ENCODE peak calls at places on chromosome 4, in five cellular contexts. Y is endothelial cell of umbilical vein, E is heart left ventricle, P is cardiac muscle cell, H is upper lobe of right lung. A is an unnamed sample.

GRCh38 chr4:123340381-123340701 is 56.3 kb upstream of the SPRY1 start:
- DNase-seq in Y (peak), E (no peak), P (no peak), H (no peak), A (peak)

GRCh38 chr4:41477200-41477910 is 60.6 kb upstream of the LIMCH1 start:
- DNase-seq in Y (no peak), E (no peak), P (no peak), H (no peak), A (no peak)

GRCh38 chr4:48976007-48976406 is 10.1 kb upstream of the CWH43 start:
- DNase-seq in Y (no peak), E (no peak), P (no peak), H (no peak), A (no peak)

GRCh38 chr4:165006457-165006856 is 25.3 kb upstream of the TRIM60 start:
- DNase-seq in Y (no peak), E (no peak), P (no peak), H (no peak), A (no peak)

GRCh38 chr4:7210818-7211217 is 18.5 kb downstream of the SORCS2 start:
- DNase-seq in Y (no peak), E (no peak), P (no peak), H (no peak), A (peak)

GRCh38 chr4:169931996-169932395 is 94.2 kb downstream of the MFAP3L start:
- DNase-seq in Y (no peak), E (no peak), P (no peak), H (no peak), A (no peak)

GRCh38 chr4:141275834-141276233 is 55.1 kb downstream of the ZNF330 start:
- DNase-seq in Y (peak), E (no peak), P (no peak), H (no peak), A (peak)

GRCh38 chr4:120994521-120994920 is 72.0 kb upstream of the PRDM5 start:
- DNase-seq in Y (no peak), E (no peak), P (no peak), H (no peak), A (no peak)

GRCh38 chr4:55561884-55562283 is 15.2 kb upstream of the CLOCK start:
- DNase-seq in Y (no peak), E (no peak), P (no peak), H (no peak), A (no peak)

GRCh38 chr4:27009539-27009938 is 148.9 kb downstream of the STIM2 start:
- DNase-seq in Y (peak), E (no peak), P (peak), H (no peak), A (no peak)

GRCh38 chr4:38313175-38313574 is 350.8 kb upstream of the KLF3 start:
- DNase-seq in Y (no peak), E (no peak), P (no peak), H (no peak), A (no peak)

GRCh38 chr4:76984127-76984526 is 34.6 kb downstream of the SEPTIN11 start:
- DNase-seq in Y (peak), E (no peak), P (no peak), H (no peak), A (no peak)

GRCh38 chr4:55359397-55359916 is 13.4 kb downstream of the SRD5A3 start:
- DNase-seq in Y (no peak), E (peak), P (no peak), H (no peak), A (no peak)

GRCh38 chr4:140423106-140423505 is 4.3 kb downstream of the CLGN start:
- DNase-seq in Y (no peak), E (no peak), P (no peak), H (no peak), A (no peak)

GRCh38 chr4:70313736-70314135 is 21.0 kb upstream of the CABS1 start:
- DNase-seq in Y (no peak), E (no peak), P (no peak), H (no peak), A (no peak)

GRCh38 chr4:115944146-115944905 is 830.9 kb upstream of the NDST4 start:
- DNase-seq in Y (no peak), E (no peak), P (no peak), H (no peak), A (no peak)

GRCh38 chr4:130249002-130249401 is 1153.0 kb downstream of the C4orf33 start:
- DNase-seq in Y (no peak), E (no peak), P (no peak), H (no peak), A (no peak)

GRCh38 chr4:176790398-176790797 is 2.3 kb downstream of the VEGFC start:
- DNase-seq in Y (no peak), E (no peak), P (no peak), H (no peak), A (no peak)

GRCh38 chr4:122229857-122230256 is 77.7 kb downstream of the BLTP1 start:
- DNase-seq in Y (no peak), E (no peak), P (no peak), H (no peak), A (no peak)

GRCh38 chr4:90127223-90127705 is at the start of gene CCSER1:
- DNase-seq in Y (peak), E (peak), P (peak), H (peak), A (no peak)

DNA sequence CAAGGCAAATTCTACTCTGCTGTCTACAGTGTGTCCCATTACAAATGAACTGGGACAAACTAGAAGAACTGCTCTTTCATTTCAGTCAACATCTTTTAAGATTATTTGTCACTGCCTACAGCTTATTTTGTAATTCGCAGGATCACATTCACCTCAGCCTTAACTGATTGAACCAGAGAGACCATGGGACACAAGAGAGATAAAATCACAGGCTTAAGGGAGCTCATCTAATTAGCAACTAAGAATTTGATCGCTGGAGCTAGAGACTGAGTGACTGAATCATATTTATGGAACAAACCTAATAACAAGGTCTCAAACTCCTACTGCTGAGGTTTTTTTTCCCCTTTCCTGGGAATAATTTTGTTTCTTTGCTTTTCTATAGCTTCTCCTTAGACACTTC is 898.2 kb downstream of the PCDH18 start:
- DNase-seq in Y (no peak), E (no peak), P (no peak), H (no peak), A (no peak)
- TF ChIP-seq CTCF in Y (no peak), E (no peak), P (no peak), H (no peak), A (no peak)

DNA sequence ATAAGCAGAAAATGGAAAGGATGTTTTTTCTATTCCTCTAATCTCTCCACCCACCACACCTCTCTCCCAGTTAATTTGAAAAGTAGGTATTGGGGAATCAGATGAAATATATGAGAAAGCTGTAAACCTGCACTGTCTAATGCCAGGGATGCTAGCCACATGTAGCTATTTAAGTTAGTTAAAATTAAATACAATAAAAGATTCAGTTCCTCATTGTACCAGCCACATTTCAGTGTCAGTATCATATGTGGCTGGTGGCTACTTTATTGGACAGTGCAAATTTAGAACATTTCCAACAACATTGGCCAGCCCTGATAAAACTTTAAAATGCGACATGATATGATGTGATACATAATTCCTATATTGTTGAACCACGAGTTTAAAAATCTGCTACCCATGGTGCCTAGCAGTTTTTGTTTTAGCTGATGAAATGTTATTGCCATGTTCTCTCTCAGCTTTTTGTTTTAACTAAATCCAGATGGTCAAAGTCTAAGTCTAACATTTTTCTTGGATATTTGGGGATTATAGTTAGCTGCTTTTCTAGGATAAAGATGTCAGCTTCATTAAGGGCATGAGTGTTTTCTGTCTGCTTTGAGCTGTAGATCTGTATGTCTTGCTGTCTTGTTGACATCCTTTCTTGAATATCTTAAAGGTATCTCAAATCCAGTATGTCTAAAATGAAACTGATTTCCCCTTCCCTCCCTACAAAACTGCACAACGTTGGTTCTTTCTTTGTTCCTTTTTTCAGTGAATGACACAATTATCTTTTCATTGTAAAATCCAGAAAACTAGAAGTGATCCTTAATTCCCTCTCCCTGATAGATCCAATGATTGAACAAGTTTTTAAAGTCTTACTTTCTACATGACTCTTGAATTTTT is 6.1 kb downstream of the ARFIP1 start:
- DNase-seq in Y (no peak), E (no peak), P (no peak), H (no peak), A (no peak)
- H3K4me3 ChIP-seq in Y (no peak), E (no peak), P (no peak), H (no peak), A (no peak)

DNA sequence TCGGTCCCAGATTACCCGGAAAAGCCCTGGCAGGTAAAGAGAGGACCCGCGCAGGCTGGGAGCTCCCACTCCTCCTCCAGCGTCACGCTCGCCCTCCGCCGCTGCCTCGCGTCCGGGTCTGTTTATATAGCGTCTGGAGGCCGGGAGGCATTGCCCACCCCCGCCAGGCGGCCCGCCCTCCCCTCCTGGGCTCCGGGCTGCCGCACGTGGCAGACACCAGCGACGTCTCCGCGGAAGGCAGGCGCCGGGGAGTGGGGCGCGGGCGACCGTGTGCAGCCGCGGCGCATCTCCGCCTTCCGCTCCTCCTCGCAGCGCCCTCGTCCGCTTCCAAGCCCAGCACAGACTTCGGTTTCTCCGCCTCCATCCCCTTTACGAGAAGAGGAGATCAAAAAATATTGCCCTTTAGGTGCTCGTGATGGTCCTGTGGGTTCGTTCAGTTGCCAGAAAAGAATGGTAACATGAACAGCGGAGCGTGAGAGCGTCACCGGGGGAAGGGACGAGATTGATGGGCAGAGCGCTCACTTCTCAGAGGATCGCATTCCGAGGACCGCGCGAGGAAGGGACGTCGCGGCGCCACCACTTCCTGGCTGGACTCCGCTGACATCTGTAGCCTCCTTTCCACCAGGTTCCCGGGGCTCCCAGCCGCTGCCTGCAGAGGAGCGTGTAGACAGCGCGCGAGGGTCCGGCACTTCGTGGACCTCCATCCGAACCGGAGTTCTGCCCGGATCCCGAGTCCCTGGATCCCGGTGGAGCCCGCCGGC is at the start of gene GALNTL6:
- DNase-seq in Y (no peak), E (peak), P (peak), H (no peak), A (no peak)
- TF ChIP-seq CTCF in Y (no peak), E (no peak), P (no peak), H (no peak), A (no peak)

DNA sequence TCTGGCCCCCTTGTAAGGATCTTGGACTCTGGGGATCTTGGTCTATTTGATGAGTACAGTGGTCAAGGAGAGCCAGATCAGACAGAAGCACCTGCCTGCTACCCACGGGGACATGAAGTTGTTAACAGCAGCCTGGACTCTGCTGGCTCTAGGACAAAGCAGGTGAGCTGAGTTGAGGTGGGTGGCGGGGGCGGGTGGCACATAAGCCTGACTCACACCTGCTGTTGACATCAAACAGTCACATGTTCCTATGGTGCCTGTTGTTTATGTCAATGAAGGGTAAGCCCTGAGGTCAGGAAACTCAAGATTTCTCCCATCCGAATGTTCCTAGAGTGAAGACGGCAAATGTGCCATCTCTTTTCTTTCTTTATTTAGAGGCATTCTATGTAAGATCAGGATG is 50.1 kb upstream of the CLNK start:
- DNase-seq in Y (no peak), E (no peak), P (no peak), H (no peak), A (no peak)
- H3K4me3 ChIP-seq in Y (no peak), E (no peak), P (no peak), H (no peak), A (no peak)

GRCh38 chr4:148239406-148239805 is 202.8 kb downstream of the NR3C2 start:
- DNase-seq in Y (no peak), E (peak), P (peak), H (no peak), A (no peak)

GRCh38 chr4:148248824-148249223 is 193.4 kb downstream of the NR3C2 start:
- DNase-seq in Y (no peak), E (no peak), P (no peak), H (no peak), A (no peak)

GRCh38 chr4:148240241-148240640 is 202.0 kb downstream of the NR3C2 start:
- DNase-seq in Y (no peak), E (no peak), P (no peak), H (no peak), A (no peak)

GRCh38 chr4:148245015-148245414 is 197.2 kb downstream of the NR3C2 start:
- DNase-seq in Y (no peak), E (no peak), P (no peak), H (no peak), A (no peak)

GRCh38 chr4:148243837-148244236 is 198.4 kb downstream of the NR3C2 start:
- DNase-seq in Y (no peak), E (no peak), P (no peak), H (no peak), A (no peak)
- TF ChIP-seq CTCF in Y (no peak), E (no peak), P (no peak), H (no peak), A (no peak)

GRCh38 chr4:152824561-152824960 is 44.8 kb downstream of the ARFIP1 start:
- DNase-seq in Y (no peak), E (no peak), P (no peak), H (no peak), A (no peak)

GRCh38 chr4:152820073-152820472 is 40.3 kb downstream of the ARFIP1 start:
- DNase-seq in Y (no peak), E (no peak), P (no peak), H (no peak), A (no peak)

GRCh38 chr4:152825336-152825735 is 45.6 kb downstream of the ARFIP1 start:
- DNase-seq in Y (no peak), E (no peak), P (no peak), H (no peak), A (no peak)

GRCh38 chr4:152819026-152819645 is 39.4 kb downstream of the ARFIP1 start:
- DNase-seq in Y (no peak), E (peak), P (no peak), H (no peak), A (no peak)

GRCh38 chr4:152822323-152822722 is 42.6 kb downstream of the ARFIP1 start:
- DNase-seq in Y (no peak), E (no peak), P (no peak), H (no peak), A (no peak)
- H3K4me3 ChIP-seq in Y (no peak), E (no peak), P (no peak), H (no peak), A (no peak)

DNA sequence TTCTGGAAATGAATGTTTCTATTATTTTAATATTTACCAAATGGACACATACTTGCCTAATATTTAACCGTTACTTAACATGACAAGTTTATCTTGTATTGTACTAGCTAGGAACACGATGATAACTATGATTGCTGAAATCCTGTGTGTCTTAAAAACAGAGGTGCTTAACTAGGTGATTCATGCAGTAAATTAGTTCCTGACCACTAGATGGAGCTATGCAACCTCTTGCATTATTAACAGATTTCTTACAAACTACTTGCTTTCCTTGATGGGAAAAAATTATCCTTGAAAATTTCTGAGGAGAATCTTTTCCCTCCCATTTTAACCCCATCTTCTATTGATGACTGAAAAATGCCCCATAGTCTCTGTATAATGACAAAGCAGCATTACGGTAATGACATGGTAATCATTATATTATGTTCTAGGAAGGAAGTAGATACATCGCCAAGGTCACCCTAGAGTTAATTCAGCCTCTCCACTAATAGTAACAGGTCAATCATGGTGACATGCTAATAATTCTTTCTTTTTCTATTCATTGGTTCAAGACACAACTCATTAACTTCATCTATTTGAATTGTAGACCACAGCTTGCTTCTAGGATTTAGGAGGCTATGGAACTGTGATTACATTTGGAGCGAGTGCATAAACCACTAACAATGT is 844.2 kb downstream of the RAPGEF2 start:
- DNase-seq in Y (peak), E (no peak), P (peak), H (no peak), A (peak)
- TF ChIP-seq CTCF in Y (peak), E (peak), P (peak), H (peak), A (peak)

GRCh38 chr4:8441499-8442091 is 1.0 kb downstream of the TRMT44 start:
- DNase-seq in Y (no peak), E (no peak), P (no peak), H (no peak), A (no peak)

GRCh38 chr4:8439168-8439567 is 1.4 kb downstream of the ACOX3 start:
- DNase-seq in Y (peak), E (no peak), P (no peak), H (no peak), A (no peak)

GRCh38 chr4:8440491-8441311 is at the start of the genes ACOX3 and TRMT44:
- DNase-seq in Y (peak), E (peak), P (peak), H (peak), A (peak)

GRCh38 chr4:8439914-8440490 is 521 bp downstream of the ACOX3 start:
- DNase-seq in Y (no peak), E (no peak), P (no peak), H (no peak), A (no peak)

GRCh38 chr4:8438743-8439142 is 1.8 kb downstream of the ACOX3 start:
- DNase-seq in Y (peak), E (no peak), P (no peak), H (peak), A (no peak)
- H3K4me3 ChIP-seq in Y (peak), E (no peak), P (no peak), H (peak), A (no peak)

DNA sequence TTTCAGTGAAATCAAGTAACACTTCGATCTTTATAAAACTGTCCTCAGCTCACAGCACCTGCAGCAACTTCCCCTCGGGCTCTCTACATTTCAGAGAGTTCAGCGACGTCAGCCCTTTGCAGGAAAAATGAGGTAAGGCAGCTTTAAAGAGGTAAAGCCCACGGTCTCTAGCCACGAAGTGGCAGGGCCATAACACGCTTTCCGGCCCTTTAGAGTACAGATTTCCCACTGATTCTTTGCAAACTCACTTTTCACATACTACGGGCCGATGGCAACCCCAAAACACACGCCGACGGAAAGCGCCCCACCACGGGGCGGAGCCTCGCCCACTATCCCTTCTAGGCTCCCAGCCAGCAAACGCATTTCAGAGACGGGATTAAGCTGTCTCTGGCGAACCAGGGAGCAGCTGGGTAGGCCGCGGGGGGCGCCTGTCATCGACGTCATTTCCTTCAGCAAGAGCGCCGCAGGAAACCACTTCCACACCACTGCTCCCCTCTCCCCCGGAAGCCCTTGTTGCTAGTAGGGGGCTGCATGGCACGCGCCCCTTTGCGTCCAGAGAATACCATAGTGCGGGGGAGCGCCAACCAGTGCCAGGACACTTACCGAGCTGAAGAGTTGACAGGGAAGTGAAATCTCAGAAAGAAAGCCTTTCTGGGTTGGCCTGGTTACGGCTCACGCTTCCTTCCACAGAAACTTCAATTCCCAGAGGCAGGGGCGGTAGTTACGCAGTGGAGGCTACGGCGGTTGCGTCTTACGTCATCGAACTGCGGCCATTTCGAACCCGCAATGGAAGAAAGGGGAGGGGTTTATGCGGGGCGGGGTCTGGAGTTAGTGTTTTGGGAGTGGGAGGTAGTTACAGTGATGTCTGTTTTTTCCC is at the start of gene TRMT10A:
- DNase-seq in Y (peak), E (peak), P (peak), H (peak), A (peak)
- TF ChIP-seq CTCF in Y (no peak), E (no peak), P (peak), H (no peak), A (no peak)